ENCODE peak calls at places on chromosome 20, in five cellular contexts. J, B, F, L and K are unnamed samples. For H3K4me1, the result is how much of the 10 kb centered on the place peaks cover.

GRCh38 chr20:35615667-35616464 is at the start of gene SPAG4:
- DNase-seq in J (peak), B (peak), F (peak), L (peak), K (peak)

GRCh38 chr20:19453369-19453768 is 240.9 kb downstream of the SLC24A3 start:
- DNase-seq in J (no peak), B (no peak), F (no peak), L (no peak), K (no peak)

GRCh38 chr20:51508780-51509179 is 33.7 kb downstream of the NFATC2 start:
- DNase-seq in J (no peak), B (no peak), F (no peak), L (no peak), K (no peak)

GRCh38 chr20:37297066-37297736 is 7.7 kb downstream of the MANBAL start:
- DNase-seq in J (no peak), B (no peak), F (no peak), L (no peak), K (no peak)

GRCh38 chr20:50085481-50086365 is 27.2 kb downstream of the UBE2V1 start:
- DNase-seq in J (peak), B (peak), F (no peak), L (peak), K (no peak)

GRCh38 chr20:51206032-51206662 is 183.2 kb upstream of the KCNG1 start:
- DNase-seq in J (no peak), B (no peak), F (no peak), L (no peak), K (no peak)

GRCh38 chr20:1897965-1898464 is 2.8 kb downstream of the SIRPA start:
- DNase-seq in J (no peak), B (no peak), F (no peak), L (no peak), K (no peak)

GRCh38 chr20:4809707-4810106 is 88.0 kb downstream of the PRND start:
- DNase-seq in J (no peak), B (no peak), F (no peak), L (peak), K (no peak)

GRCh38 chr20:50217207-50217949 is 26.7 kb downstream of the CEBPB start:
- DNase-seq in J (no peak), B (no peak), F (no peak), L (no peak), K (no peak)

GRCh38 chr20:38673261-38673660 is 51.0 kb upstream of the SLC32A1 start:
- DNase-seq in J (no peak), B (no peak), F (no peak), L (no peak), K (no peak)

GRCh38 chr20:48725589-48725991 is 102.2 kb downstream of the PREX1 start:
- DNase-seq in J (no peak), B (no peak), F (no peak), L (no peak), K (no peak)

GRCh38 chr20:49276895-49277785 is 717 bp downstream of the ZNFX1 start:
- DNase-seq in J (peak), B (no peak), F (peak), L (peak), K (no peak)

GRCh38 chr20:43906505-43907034 is 8.1 kb upstream of the TOX2 start:
- DNase-seq in J (no peak), B (no peak), F (no peak), L (no peak), K (no peak)

GRCh38 chr20:4800676-4801449 is 79.2 kb downstream of the PRND start:
- DNase-seq in J (no peak), B (no peak), F (no peak), L (no peak), K (no peak)

GRCh38 chr20:23199356-23199755 is 113.2 kb upstream of the CD93 start:
- DNase-seq in J (no peak), B (no peak), F (no peak), L (no peak), K (no peak)

GRCh38 chr20:12835999-12836398 is 172.8 kb upstream of the SPTLC3 start:
- DNase-seq in J (no peak), B (no peak), F (no peak), L (no peak), K (no peak)

GRCh38 chr20:54133434-54134427 is 40.1 kb downstream of the CYP24A1 start:
- DNase-seq in J (no peak), B (peak), F (peak), L (no peak), K (no peak)

GRCh38 chr20:35285806-35286076 is 1.2 kb upstream of the EIF6 start:
- DNase-seq in J (no peak), B (peak), F (no peak), L (no peak), K (no peak)

GRCh38 chr20:45346291-45346718 is 1.9 kb downstream of the SDC4 start:
- DNase-seq in J (no peak), B (no peak), F (no peak), L (no peak), K (no peak)

GRCh38 chr20:23584434-23585199 is 16.3 kb upstream of the CST9L start:
- DNase-seq in J (no peak), B (no peak), F (no peak), L (no peak), K (no peak)

GRCh38 chr20:6583134-6583738 is 184.2 kb upstream of the BMP2 start:
- DNase-seq in J (peak), B (peak), F (no peak), L (no peak), K (no peak)

GRCh38 chr20:17732907-17733521 is 33.2 kb downstream of the BANF2 start:
- DNase-seq in J (no peak), B (no peak), F (no peak), L (no peak), K (no peak)

GRCh38 chr20:46006031-46006430 is 2.7 kb upstream of the MMP9 start:
- DNase-seq in J (no peak), B (no peak), F (no peak), L (no peak), K (no peak)

GRCh38 chr20:56411759-56412472 is at the start of gene CASS4:
- DNase-seq in J (peak), B (peak), F (no peak), L (peak), K (no peak)

GRCh38 chr20:64219202-64219601 is 36.3 kb upstream of the PCMTD2 start:
- DNase-seq in J (no peak), B (no peak), F (no peak), L (no peak), K (no peak)

GRCh38 chr20:64214952-64215351 is 40.6 kb upstream of the PCMTD2 start:
- DNase-seq in J (no peak), B (no peak), F (no peak), L (no peak), K (no peak)

GRCh38 chr20:64217539-64217938 is 38.0 kb upstream of the PCMTD2 start:
- DNase-seq in J (no peak), B (no peak), F (no peak), L (no peak), K (no peak)

GRCh38 chr20:64216036-64216435 is 39.5 kb upstream of the PCMTD2 start:
- DNase-seq in J (no peak), B (no peak), F (no peak), L (no peak), K (no peak)

DNA sequence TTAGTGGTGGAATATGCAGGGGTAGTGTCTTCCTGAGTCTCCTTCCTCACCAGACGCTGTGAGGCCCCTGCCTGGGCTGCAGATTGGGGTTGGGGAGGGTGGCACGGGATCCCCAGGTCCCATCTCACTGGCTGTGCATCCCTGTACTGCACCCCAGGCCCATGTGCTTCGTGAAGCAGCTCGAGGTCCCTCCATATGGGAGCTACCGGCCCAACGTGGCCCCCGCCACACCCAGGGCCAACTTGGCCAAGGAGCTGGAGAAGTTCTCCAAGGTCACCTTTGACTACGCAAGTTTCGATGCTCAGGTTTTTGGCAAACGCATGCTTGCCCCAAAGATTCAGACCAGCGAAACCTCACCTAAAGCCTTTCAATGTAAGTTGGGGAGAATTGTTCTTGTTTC is 38.6 kb upstream of the PCMTD2 start:
- DNase-seq in J (no peak), B (no peak), F (no peak), L (no peak), K (no peak)
- H3K4me1 ChIP-seq in J (under half), B (under half), F (under half), L (under half), K (under half)

DNA sequence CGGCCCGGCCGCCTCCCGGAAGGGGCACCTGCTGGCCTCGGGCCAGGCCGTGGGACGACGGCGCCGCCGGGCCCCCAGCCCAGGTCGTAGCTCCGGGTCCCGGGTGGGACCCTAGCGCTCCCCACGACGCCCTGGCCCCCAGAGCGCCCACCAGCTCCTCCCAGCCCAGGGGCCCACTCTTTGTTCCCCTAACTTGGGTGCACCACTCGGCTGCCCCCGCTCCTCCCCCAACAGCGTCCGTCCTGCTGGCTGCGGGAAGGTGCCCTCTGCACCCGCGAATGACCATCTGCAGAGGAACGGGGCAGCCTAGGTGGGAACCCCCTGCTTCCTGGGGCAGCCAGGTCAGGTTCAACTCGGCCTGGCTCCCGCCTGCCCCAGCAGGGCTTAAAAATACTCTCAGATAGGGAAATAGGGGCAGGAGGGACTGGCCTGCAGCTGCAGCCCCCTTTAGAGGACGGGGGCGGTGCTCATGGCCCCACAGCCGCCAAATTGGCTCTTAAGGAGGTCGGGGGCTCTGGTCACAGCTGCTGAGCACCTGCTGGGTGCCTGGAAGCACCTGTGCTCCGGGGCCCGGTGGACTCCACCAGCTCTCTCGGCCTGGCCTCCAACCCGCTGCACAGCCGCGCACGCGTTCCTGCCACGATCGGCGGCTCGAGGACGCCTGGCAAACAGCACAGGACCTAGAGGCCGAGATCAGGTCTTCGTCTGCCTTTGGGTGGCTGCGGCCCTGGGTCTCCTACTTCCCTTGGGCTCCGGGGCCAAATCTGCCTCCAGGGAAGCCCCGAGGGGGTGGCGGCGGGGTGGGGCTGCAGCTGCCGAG is 581 bp upstream of the LAMA5 start:
- DNase-seq in J (no peak), B (no peak), F (no peak), L (no peak), K (no peak)
- H3K4me1 ChIP-seq in J (half or more), B (under half), F (half or more), L (under half), K (half or more)

GRCh38 chr20:33994624-33994913 is 858 bp downstream of the RALY start:
- DNase-seq in J (no peak), B (no peak), F (no peak), L (no peak), K (no peak)
- H3K4me1 ChIP-seq in J (under half), B (under half), F (under half), L (under half), K (under half)

GRCh38 chr20:57711311-57711712 is 1.5 kb upstream of the PMEPA1 start:
- DNase-seq in J (no peak), B (no peak), F (no peak), L (no peak), K (no peak)
- H3K4me1 ChIP-seq in J (under half), B (under half), F (under half), L (under half), K (under half)

DNA sequence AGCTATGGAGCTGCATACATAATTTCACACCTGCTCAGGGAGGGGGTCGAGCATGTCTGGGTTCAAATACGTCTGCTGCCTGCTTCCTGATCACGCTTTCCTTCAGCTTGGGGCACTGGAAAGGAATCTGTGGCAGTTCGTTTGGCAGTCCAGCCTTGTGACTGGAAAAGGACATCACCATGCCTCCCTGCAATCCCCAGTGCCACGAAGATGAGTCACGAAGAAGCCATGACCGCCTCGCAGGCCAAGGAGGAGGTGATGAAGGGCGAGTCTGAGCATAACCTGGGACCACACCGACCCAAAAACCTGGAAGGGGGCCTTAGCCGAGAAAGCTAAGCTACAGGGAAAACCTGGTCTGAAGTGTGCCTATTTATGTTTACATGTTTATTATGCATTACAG is 13.1 kb downstream of the JAG1 start:
- DNase-seq in J (no peak), B (no peak), F (peak), L (no peak), K (no peak)
- H3K4me1 ChIP-seq in J (under half), B (under half), F (under half), L (under half), K (under half)

DNA sequence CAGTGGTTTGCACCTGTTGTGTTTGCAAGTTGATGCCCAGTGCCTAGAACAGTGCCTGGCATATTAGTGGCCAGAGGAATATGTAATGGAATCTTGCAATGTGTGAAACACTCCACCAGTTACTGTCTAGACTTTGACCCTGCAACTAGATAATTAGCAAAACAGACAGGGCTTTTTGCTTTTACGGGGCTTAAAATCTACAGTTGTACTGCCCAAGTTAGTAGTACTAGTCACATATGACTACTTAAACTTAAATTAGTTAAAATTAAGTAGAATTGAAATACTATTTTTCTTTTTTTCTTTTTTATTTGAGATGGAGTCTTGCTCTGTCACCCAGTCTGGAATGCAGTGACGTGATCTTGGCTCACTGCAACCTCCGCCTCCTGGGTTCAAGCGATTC is 44.3 kb upstream of the PLCB4 start:
- DNase-seq in J (no peak), B (no peak), F (no peak), L (no peak), K (no peak)
- H3K4me1 ChIP-seq in J (under half), B (under half), F (under half), L (under half), K (under half)